ENCODE peak calls at places on chromosomes 12 and 14, in four cellular contexts. I is AG04450, H is COR-L47, W is coronary artery. U is an unnamed sample.

GRCh38 chr14:104317975-104318557 is 179.7 kb downstream of the KIF26A start:
- DNase-seq in W (peak), H (no peak), I (no peak), U (no peak)

GRCh38 chr12:80846930-80847329 is 90.8 kb downstream of the LIN7A start:
- DNase-seq in W (no peak), H (peak), I (no peak), U (peak)

GRCh38 chr14:95460647-95461478 is 55.6 kb downstream of the SYNE3 start:
- DNase-seq in I (peak), W (no peak), H (peak), U (peak)

GRCh38 chr12:100484178-100484886 is 10.7 kb downstream of the NR1H4 start:
- DNase-seq in I (no peak), H (no peak), W (no peak), U (no peak)

GRCh38 chr14:77599894-77600293 is 16.5 kb downstream of the SPTLC2 start:
- DNase-seq in I (no peak), W (no peak), H (no peak), U (no peak)

GRCh38 chr14:92560106-92560865 is 46.7 kb downstream of the RIN3 start:
- DNase-seq in W (no peak), I (no peak), H (no peak), U (no peak)

GRCh38 chr14:65210827-65211192 is 108.5 kb upstream of the MAX start:
- DNase-seq in H (no peak), W (no peak), I (no peak), U (no peak)

GRCh38 chr14:35406811-35407630 is 2.5 kb upstream of the NFKBIA start:
- DNase-seq in I (no peak), H (peak), W (no peak), U (peak)

GRCh38 chr12:6347367-6348338 is 5.8 kb upstream of the TNFRSF1A start:
- DNase-seq in I (no peak), H (no peak), W (peak), U (no peak)

GRCh38 chr12:68446896-68447806 is 115.0 kb upstream of the MDM1 start:
- DNase-seq in H (no peak), W (no peak), I (no peak), U (peak)

GRCh38 chr14:77123381-77124344 is 17.9 kb downstream of the ZDHHC22 start:
- DNase-seq in W (peak), H (peak), I (no peak), U (peak)

GRCh38 chr14:57747036-57747435 is 118.9 kb downstream of the SLC35F4 start:
- DNase-seq in W (no peak), I (no peak), H (no peak), U (no peak)

GRCh38 chr14:74886001-74886400 is 4.3 kb downstream of the DLST start:
- DNase-seq in W (no peak), H (no peak), I (peak), U (no peak)

GRCh38 chr14:59190372-59190771 is 1.9 kb downstream of the DAAM1 start:
- DNase-seq in I (no peak), H (peak), W (no peak), U (no peak)

GRCh38 chr14:92122761-92123160 is 992 bp downstream of the CPSF2 start:
- DNase-seq in H (no peak), W (no peak), I (no peak), U (no peak)

GRCh38 chr14:30983858-30984257 is 41.6 kb upstream of the AP4S1 start:
- DNase-seq in W (no peak), H (no peak), I (no peak), U (no peak)

GRCh38 chr14:36256131-36256801 is 64.2 kb downstream of the MBIP start:
- DNase-seq in I (no peak), W (no peak), H (no peak), U (no peak)

GRCh38 chr12:124952801-124953200 is 36.1 kb downstream of the DHX37 start:
- DNase-seq in I (no peak), W (no peak), H (no peak), U (no peak)

GRCh38 chr14:91127411-91127810 is 13.5 kb downstream of the DGLUCY start:
- DNase-seq in H (no peak), I (no peak), W (no peak), U (no peak)

GRCh38 chr12:89349814-89350213 is 2.5 kb downstream of the DUSP6 start:
- DNase-seq in W (no peak), H (no peak), I (no peak), U (no peak)

GRCh38 chr12:81758421-81759214 is 532 bp downstream of the PPFIA2 start:
- DNase-seq in W (no peak), H (peak), I (no peak), U (peak)

GRCh38 chr14:100871234-100872186 is 32.0 kb downstream of the RTL1 start:
- DNase-seq in I (no peak), W (no peak), H (no peak), U (no peak)

GRCh38 chr14:99143126-99143525 is 128.9 kb downstream of the BCL11B start:
- DNase-seq in W (no peak), H (no peak), I (no peak), U (no peak)

GRCh38 chr12:89016970-89017778 is 335.1 kb downstream of the DUSP6 start:
- DNase-seq in W (no peak), H (peak), I (peak), U (peak)

GRCh38 chr14:63295991-63296630 is 22.6 kb downstream of the GPHB5 start:
- DNase-seq in H (no peak), W (no peak), I (no peak), U (no peak)

U was measured in NCI-H774.